ENCODE peak calls at places on chromosomes 5 and 9, in five cellular contexts. D, F, Q, E and J are unnamed samples.

GRCh38 chr5:172603425-172603824 is 37.6 kb upstream of the NEURL1B start:
- DNase-seq in Q (no peak), F (peak; percentile 10), E (no peak), D (no peak), J (no peak)

GRCh38 chr5:68027519-68027918 is 188.0 kb upstream of the PIK3R1 start:
- DNase-seq in Q (peak; percentile 12), D (no peak), E (no peak), F (no peak), J (peak; percentile 86)

GRCh38 chr5:80656425-80656824 is 1.6 kb upstream of the DHFR start:
- DNase-seq in E (no peak), Q (no peak), F (no peak), D (no peak), J (no peak)

GRCh38 chr5:124297826-124298225 is 448.6 kb downstream of the ZNF608 start:
- DNase-seq in D (no peak), Q (no peak), E (no peak), F (no peak), J (no peak)

GRCh38 chr5:168315991-168316578 is 24.6 kb downstream of the WWC1 start:
- DNase-seq in Q (peak; percentile 73), E (peak; percentile 80), F (no peak), D (no peak), J (no peak)

GRCh38 chr9:121207371-121207940 is 5.8 kb upstream of the RAB14 start:
- DNase-seq in D (peak; percentile 44), Q (no peak), F (no peak), E (no peak), J (no peak)

GRCh38 chr5:80668016-80668969 is 13.5 kb upstream of the DHFR start:
- DNase-seq in F (peak; percentile 53), Q (no peak), D (peak; percentile 57), E (no peak), J (no peak)

GRCh38 chr5:17878541-17878940 is 244.3 kb downstream of the TAF11L14 start:
- DNase-seq in D (no peak), Q (no peak), F (no peak), E (no peak), J (peak; percentile 29)

GRCh38 chr5:153974131-153974812 is 64.4 kb downstream of the FAM114A2 start:
- DNase-seq in F (peak; percentile 18), E (no peak), D (peak; percentile 66), Q (peak; percentile 34), J (peak; percentile 43)

GRCh38 chr5:138369706-138370105 is 17.2 kb downstream of the KDM3B start:
- DNase-seq in E (no peak), Q (no peak), D (no peak), F (no peak), J (no peak)

GRCh38 chr5:119678351-119679028 is 49.1 kb downstream of the FAM170A start:
- DNase-seq in Q (no peak), F (no peak), D (no peak), E (no peak), J (no peak)

GRCh38 chr5:9534881-9535517 is 10.9 kb downstream of the SEMA5A start:
- DNase-seq in Q (no peak), D (no peak), E (no peak), F (peak; percentile 22), J (no peak)

GRCh38 chr5:133612021-133612860 is at the start of gene FSTL4:
- DNase-seq in E (peak; percentile 59), F (peak; percentile 81), Q (no peak), D (peak; percentile 30), J (no peak)

GRCh38 chr9:126406075-126406675 is 79.5 kb downstream of the MVB12B start:
- DNase-seq in F (no peak), E (no peak), D (no peak), Q (no peak), J (no peak)

GRCh38 chr5:87268126-87268969 is 665 bp downstream of the RASA1 start:
- DNase-seq in F (peak; percentile 76), D (peak; percentile 68), E (peak; percentile 63), Q (peak; percentile 55), J (peak; percentile 73)

GRCh38 chr5:165201364-165202143 is 1696.1 kb downstream of the MAT2B start:
- DNase-seq in Q (peak; percentile 2), E (no peak), D (no peak), F (no peak), J (peak; percentile 39)

GRCh38 chr5:55350754-55351153 is 43.0 kb downstream of the MTREX start:
- DNase-seq in Q (no peak), D (no peak), E (no peak), F (no peak), J (no peak)

GRCh38 chr5:34563269-34563668 is 92.9 kb upstream of the RAI14 start:
- DNase-seq in D (no peak), F (no peak), E (no peak), Q (no peak), J (no peak)

GRCh38 chr5:155726267-155726666 is 600.7 kb upstream of the SGCD start:
- DNase-seq in E (no peak), Q (peak; percentile 11), F (no peak), D (no peak), J (no peak)

GRCh38 chr5:64286381-64286780 is 120.7 kb downstream of the RNF180 start:
- DNase-seq in E (no peak), F (no peak), Q (no peak), D (no peak), J (no peak)

GRCh38 chr5:35046754-35047153 is 995 bp downstream of the AGXT2 start:
- DNase-seq in Q (peak; percentile 74), F (no peak), D (no peak), E (no peak), J (peak; percentile 94)